ENCODE peak calls at places on chromosomes 1 and 21, in four cellular contexts. K is transverse colon, Q is uterus, J is H9. V is an unnamed sample.
A peak's percentile ranks its signal among the peaks of the same experiment; 100 is the strongest.

GRCh38 chr1:223853275-223853674 is 7.5 kb upstream of the TP53BP2 start:
- DNase-seq in K (no peak), Q (no peak), J (no peak), V (no peak)

GRCh38 chr1:214718724-214719123 is 115.7 kb downstream of the CENPF start:
- DNase-seq in K (no peak), Q (no peak), J (no peak), V (no peak)

GRCh38 chr1:226674892-226675719 is 64.0 kb downstream of the ITPKB start:
- DNase-seq in K (peak; percentile 67), Q (no peak), J (no peak), V (no peak)

GRCh38 chr1:32924881-32925344 is 23.7 kb upstream of the TMEM54 start:
- DNase-seq in K (peak; percentile 83), Q (no peak), J (peak; percentile 74), V (peak; percentile 33)

GRCh38 chr1:233394860-233395717 is 67.6 kb downstream of the MAP3K21 start:
- DNase-seq in K (no peak), Q (no peak), J (no peak), V (peak; percentile 3)

GRCh38 chr1:2526824-2527552 is 592 bp upstream of the PANK4 start:
- DNase-seq in K (peak; percentile 49), Q (no peak), J (no peak), V (no peak)

GRCh38 chr1:59146651-59147358 is 150.1 kb upstream of the FGGY start:
- DNase-seq in K (peak; percentile 56), Q (peak; percentile 56), J (peak; percentile 55), V (peak; percentile 40)

GRCh38 chr1:80918365-80918764 is 882.4 kb upstream of the ADGRL2 start:
- DNase-seq in K (no peak), Q (no peak), J (no peak), V (no peak)

GRCh38 chr1:55725378-55725777 is 510.2 kb upstream of the USP24 start:
- DNase-seq in K (no peak), Q (no peak), J (no peak), V (no peak)

GRCh38 chr1:203174324-203174985 is 1.2 kb downstream of the MYBPH start:
- DNase-seq in K (no peak), Q (no peak), J (no peak), V (no peak)

GRCh38 chr1:208208132-208208487 is 36.1 kb downstream of the PLXNA2 start:
- DNase-seq in K (no peak), Q (no peak), J (no peak), V (no peak)

GRCh38 chr1:39609618-39610331 is 29.7 kb downstream of the HEYL start:
- DNase-seq in K (peak; percentile 66), Q (peak; percentile 76), J (peak; percentile 93), V (peak; percentile 30)

GRCh38 chr21:26513212-26513611 is 59.9 kb downstream of the CYYR1 start:
- DNase-seq in K (no peak), Q (no peak), J (no peak), V (no peak)

GRCh38 chr1:223331929-223332328 is 32.0 kb downstream of the SUSD4 start:
- DNase-seq in K (no peak), Q (no peak), J (no peak), V (no peak)

GRCh38 chr1:230992100-230992774 is 13.3 kb downstream of the ARV1 start:
- DNase-seq in K (no peak), Q (no peak), J (no peak), V (no peak)

GRCh38 chr1:201171063-201172036 is 17.1 kb upstream of the TMEM9 start:
- DNase-seq in K (peak; percentile 45), Q (peak; percentile 31), J (peak; percentile 62), V (peak; percentile 40)

GRCh38 chr1:25845664-25846063 is 13.6 kb downstream of the AUNIP start:
- DNase-seq in K (no peak), Q (no peak), J (no peak), V (no peak)

GRCh38 chr1:203673550-203674411 is 47.1 kb downstream of the ATP2B4 start:
- DNase-seq in K (peak; percentile 51), Q (peak; percentile 56), J (peak; percentile 34), V (no peak)

GRCh38 chr1:162882248-162882666 is 21.3 kb upstream of the CCDC190 start:
- DNase-seq in K (no peak), Q (no peak), J (no peak), V (no peak)

GRCh38 chr1:5448486-5448885 is 543.7 kb downstream of the NPHP4 start:
- DNase-seq in K (no peak), Q (no peak), J (peak; percentile 62), V (peak; percentile 4)

GRCh38 chr1:15722836-15723542 is 13.1 kb upstream of the SLC25A34 start:
- DNase-seq in K (no peak), Q (no peak), J (no peak), V (no peak)

GRCh38 chr1:82704393-82704792 is 903.7 kb downstream of the ADGRL2 start:
- DNase-seq in K (no peak), Q (no peak), J (no peak), V (no peak)

GRCh38 chr1:115748396-115749130 is 20.0 kb downstream of the CASQ2 start:
- DNase-seq in K (no peak), Q (no peak), J (no peak), V (no peak)

GRCh38 chr21:36087362-36088138 is 17.7 kb downstream of the CBR1 start:
- DNase-seq in K (no peak), Q (no peak), J (peak; percentile 54), V (no peak)

GRCh38 chr1:175941164-175941563 is 197.8 kb upstream of the TNR start:
- DNase-seq in K (no peak), Q (no peak), J (no peak), V (no peak)

GRCh38 chr21:41168391-41169257 is 664 bp downstream of the BACE2 start:
- DNase-seq in K (peak; percentile 63), Q (peak; percentile 60), J (peak; percentile 51), V (peak; percentile 80)

GRCh38 chr1:161115132-161115711 is 2.6 kb downstream of the PFDN2 start:
- DNase-seq in K (no peak), Q (no peak), J (no peak), V (no peak)

DNA sequence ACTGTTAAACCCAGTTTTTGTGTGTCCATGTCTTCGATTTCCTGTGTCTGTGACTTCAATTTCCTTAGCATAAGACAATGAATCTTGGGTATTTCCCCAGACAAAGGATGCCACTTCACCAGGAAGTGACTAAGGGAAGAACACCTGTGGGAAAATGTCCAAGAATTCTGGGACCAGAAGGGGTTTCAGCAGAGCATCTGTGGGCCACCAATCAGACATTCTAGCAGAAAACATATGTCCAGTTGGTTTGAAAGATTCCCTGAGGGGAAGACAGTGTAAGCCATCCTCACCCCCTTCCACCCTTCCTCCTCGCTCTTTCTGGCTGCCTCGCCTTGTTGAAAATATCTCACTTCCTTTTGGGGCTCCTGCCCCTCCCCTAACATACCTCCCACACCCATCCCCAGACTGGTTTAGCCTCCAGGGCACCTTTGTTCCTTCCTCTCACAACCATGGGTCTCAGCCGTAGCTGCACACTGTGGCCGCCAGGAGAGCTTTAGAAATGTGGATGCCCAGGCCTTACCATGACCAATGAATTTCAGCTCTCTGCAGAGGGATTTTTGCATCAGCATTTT is 25.5 kb upstream of the IFNAR1 start:
- DNase-seq in K (peak; percentile 18), Q (no peak), J (no peak), V (no peak)
- H3K27ac ChIP-seq in K (peak overlapping the region; percentile 31), Q (no peak overlapping the region), J (no peak overlapping the region), V (no peak overlapping the region)

DNA sequence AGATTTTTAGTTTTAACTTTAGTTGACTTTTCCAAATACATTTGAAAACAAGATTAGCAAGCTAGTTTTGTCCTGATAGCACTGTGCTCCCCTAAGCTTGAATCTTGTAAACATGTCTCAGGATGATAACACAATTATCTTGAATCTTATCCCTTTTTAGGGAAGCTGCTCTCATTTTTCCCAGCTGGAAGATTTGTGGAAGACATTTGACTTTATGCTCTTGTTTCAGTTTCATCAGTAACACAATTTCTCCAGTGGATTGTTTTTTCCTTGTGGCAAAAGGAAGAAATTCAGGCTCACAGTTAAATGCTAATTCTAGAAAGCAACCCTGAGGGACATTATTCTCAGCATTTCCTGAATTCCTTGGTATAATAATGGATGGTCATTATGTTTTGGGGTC is 88.8 kb downstream of the CDC7 start:
- DNase-seq in K (no peak), Q (no peak), J (no peak), V (no peak)
- TF ChIP-seq CTCF in K (no peak), Q (no peak), J (peak; percentile 21), V (no peak)

GRCh38 chr1:206498685-206499084 is 8.6 kb upstream of the RASSF5 start:
- DNase-seq in K (no peak), Q (no peak), J (peak; percentile 66), V (no peak)
- H3K27ac ChIP-seq in K (no peak overlapping the region), Q (no peak overlapping the region), J (no peak overlapping the region), V (no peak overlapping the region)

GRCh38 chr1:31127266-31127665 is 61.7 kb upstream of the PUM1 start:
- DNase-seq in K (no peak), Q (no peak), J (no peak), V (no peak)
- TF ChIP-seq CTCF in K (no peak), Q (no peak), J (no peak), V (no peak)

GRCh38 chr1:229624521-229624905 is 1.4 kb downstream of the TAF5L start:
- DNase-seq in K (no peak), Q (no peak), J (no peak), V (no peak)
- H3K27ac ChIP-seq in K (peak overlapping the region; percentile 89), Q (no peak overlapping the region), J (no peak overlapping the region), V (no peak overlapping the region)

GRCh38 chr1:212920895-212921294 is 29.4 kb upstream of the VASH2 start:
- DNase-seq in K (no peak), Q (no peak), J (peak; percentile 51), V (no peak)
- TF ChIP-seq CTCF in K (peak; percentile 18), Q (no peak), J (peak; percentile 65), V (no peak)

GRCh38 chr1:27885620-27886352 is 13.4 kb downstream of the THEMIS2 start:
- DNase-seq in K (no peak), Q (no peak), J (no peak), V (no peak)
- H3K27ac ChIP-seq in K (peak overlapping the region; percentile 72), Q (no peak overlapping the region), J (no peak overlapping the region), V (no peak overlapping the region)

GRCh38 chr1:156875067-156875615 is 14.5 kb downstream of the NTRK1 start:
- DNase-seq in K (no peak), Q (no peak), J (no peak), V (no peak)

GRCh38 chr1:156874142-156874541 is 13.5 kb downstream of the NTRK1 start:
- DNase-seq in K (no peak), Q (no peak), J (no peak), V (no peak)

GRCh38 chr1:156877433-156877832 is 16.1 kb upstream of the PEAR1 start:
- DNase-seq in K (no peak), Q (no peak), J (no peak), V (no peak)

GRCh38 chr1:156874572-156874971 is 13.9 kb downstream of the NTRK1 start:
- DNase-seq in K (no peak), Q (no peak), J (no peak), V (no peak)

GRCh38 chr1:156876281-156876680 is 15.6 kb downstream of the NTRK1 start:
- DNase-seq in K (no peak), Q (no peak), J (peak; percentile 89), V (no peak)
- TF ChIP-seq CTCF in K (no peak), Q (no peak), J (peak; percentile 63), V (no peak)